ENCODE peak calls at places on chromosome 19, in five cellular contexts. One of them, this sample, is unnamed.

GRCh38 chr19:45125975-45126493 is 33.1 kb downstream of the PPP1R37 start:
- DNase-seq in erythroblast: peak
- DNase-seq in HL-60: peak
- DNase-seq in HS-5: no peak
- DNase-seq in SK-N-SH: peak
- DNase-seq in this sample: peak

GRCh38 chr19:16327911-16328823 is 3.5 kb downstream of the KLF2 start:
- DNase-seq in SK-N-SH: no peak
- DNase-seq in HS-5: no peak
- DNase-seq in erythroblast: no peak
- DNase-seq in HL-60: peak
- DNase-seq in this sample: no peak

GRCh38 chr19:33720155-33720493 is 76.5 kb upstream of the KCTD15 start:
- DNase-seq in HL-60: no peak
- DNase-seq in erythroblast: no peak
- DNase-seq in HS-5: no peak
- DNase-seq in SK-N-SH: no peak
- DNase-seq in this sample: no peak

GRCh38 chr19:31099470-31100190 is 249.6 kb downstream of the TSHZ3 start:
- DNase-seq in erythroblast: no peak
- DNase-seq in HL-60: no peak
- DNase-seq in HS-5: no peak
- DNase-seq in SK-N-SH: peak
- DNase-seq in this sample: no peak

GRCh38 chr19:55643003-55643732 is at the start of gene ZNF581:
- DNase-seq in HS-5: no peak
- DNase-seq in SK-N-SH: peak
- DNase-seq in HL-60: peak
- DNase-seq in erythroblast: peak
- DNase-seq in this sample: peak

GRCh38 chr19:2055871-2056809 is 5.1 kb upstream of the MKNK2 start:
- DNase-seq in erythroblast: no peak
- DNase-seq in HL-60: peak
- DNase-seq in SK-N-SH: peak
- DNase-seq in HS-5: no peak
- DNase-seq in this sample: no peak

GRCh38 chr19:35347171-35347929 is at the start of gene FFAR1:
- DNase-seq in SK-N-SH: no peak
- DNase-seq in HS-5: no peak
- DNase-seq in erythroblast: no peak
- DNase-seq in HL-60: peak
- DNase-seq in this sample: no peak

GRCh38 chr19:49801966-49802661 is 11.0 kb downstream of the FUZ start:
- DNase-seq in HL-60: peak
- DNase-seq in HS-5: no peak
- DNase-seq in erythroblast: no peak
- DNase-seq in SK-N-SH: peak
- DNase-seq in this sample: peak

GRCh38 chr19:46927893-46928292 is 67.1 kb downstream of the ARHGAP35 start:
- DNase-seq in erythroblast: no peak
- DNase-seq in HL-60: no peak
- DNase-seq in HS-5: no peak
- DNase-seq in SK-N-SH: no peak
- DNase-seq in this sample: no peak

GRCh38 chr19:55700813-55701212 is 25.8 kb downstream of the EPN1 start:
- DNase-seq in erythroblast: no peak
- DNase-seq in HL-60: no peak
- DNase-seq in HS-5: no peak
- DNase-seq in SK-N-SH: no peak
- DNase-seq in this sample: no peak

GRCh38 chr19:49881672-49882394 is 4.3 kb downstream of the TBC1D17 start:
- DNase-seq in SK-N-SH: peak
- DNase-seq in erythroblast: no peak
- DNase-seq in HL-60: no peak
- DNase-seq in HS-5: no peak
- DNase-seq in this sample: peak